ENCODE peak calls at places on chromosomes 12 and 14, in seven cellular contexts. H is CD8-positive, alpha-beta T cell; T is lower lobe of right lung; K is tibial artery; O is GM06990; I is HCT116; N is natural killer cell. E is an unnamed sample.

GRCh38 chr12:29160230-29160629 is 11.2 kb downstream of the FAR2 start:
- DNase-seq in H (no peak), T (no peak), K (no peak), O (no peak), I (no peak), N (no peak), E (no peak)

GRCh38 chr12:29961231-29961630 is 177.5 kb upstream of the TMTC1 start:
- DNase-seq in H (no peak), T (no peak), K (no peak), O (no peak), I (no peak), N (no peak), E (no peak)

GRCh38 chr14:55316528-55316927 is 45.3 kb downstream of the FBXO34 start:
- DNase-seq in H (no peak), T (no peak), K (no peak), O (no peak), I (no peak), N (no peak), E (no peak)

GRCh38 chr14:22780105-22780679 is 13.7 kb downstream of the OXA1L start:
- DNase-seq in H (no peak), T (no peak), K (no peak), O (no peak), I (no peak), N (no peak), E (no peak)

GRCh38 chr12:38144601-38145436 is 171.8 kb upstream of the ALG10B start:
- DNase-seq in H (no peak), T (no peak), K (no peak), O (no peak), I (no peak), N (no peak), E (no peak)

GRCh38 chr14:74697543-74697942 is 15.3 kb downstream of the AREL1 start:
- DNase-seq in H (no peak), T (no peak), K (no peak), O (no peak), I (no peak), N (no peak), E (no peak)

GRCh38 chr14:49363926-49364751 is 222.0 kb downstream of the RPS29 start:
- DNase-seq in H (no peak), T (no peak), K (no peak), O (no peak), I (no peak), N (no peak), E (no peak)

GRCh38 chr12:95633049-95633545 is 81.8 kb upstream of the USP44 start:
- DNase-seq in H (no peak), T (peak), K (peak), O (no peak), I (peak), N (no peak), E (no peak)

GRCh38 chr12:23399402-23399933 is 550.0 kb downstream of the SOX5 start:
- DNase-seq in H (no peak), T (no peak), K (no peak), O (no peak), I (no peak), N (no peak), E (no peak)

GRCh38 chr14:92263681-92264080 is 59.3 kb upstream of the SLC24A4 start:
- DNase-seq in H (no peak), T (no peak), K (no peak), O (no peak), I (no peak), N (no peak), E (no peak)

GRCh38 chr12:75130811-75131210 is 78.8 kb downstream of the KCNC2 start:
- DNase-seq in H (no peak), T (no peak), K (no peak), O (no peak), I (no peak), N (no peak), E (no peak)

GRCh38 chr12:109760031-109760929 is 46.7 kb downstream of the FAM222A start:
- DNase-seq in H (peak), T (peak), K (peak), O (no peak), I (no peak), N (peak), E (no peak)

GRCh38 chr14:80428171-80428570 is 216.9 kb upstream of the DIO2 start:
- DNase-seq in H (no peak), T (no peak), K (no peak), O (no peak), I (no peak), N (no peak), E (no peak)

GRCh38 chr14:95531473-95531872 is 3.4 kb upstream of the GLRX5 start:
- DNase-seq in H (no peak), T (no peak), K (no peak), O (no peak), I (no peak), N (no peak), E (no peak)

GRCh38 chr12:70648831-70649230 is 11.6 kb upstream of the PTPRB start:
- DNase-seq in H (no peak), T (no peak), K (no peak), O (no peak), I (no peak), N (no peak), E (no peak)

GRCh38 chr12:17371491-17372290 is 718.3 kb downstream of the RERGL start:
- DNase-seq in H (no peak), T (no peak), K (no peak), O (no peak), I (no peak), N (no peak), E (no peak)

GRCh38 chr12:562634-563033 is 100.6 kb downstream of the NINJ2 start:
- DNase-seq in H (no peak), T (no peak), K (no peak), O (no peak), I (no peak), N (no peak), E (no peak)

DNA sequence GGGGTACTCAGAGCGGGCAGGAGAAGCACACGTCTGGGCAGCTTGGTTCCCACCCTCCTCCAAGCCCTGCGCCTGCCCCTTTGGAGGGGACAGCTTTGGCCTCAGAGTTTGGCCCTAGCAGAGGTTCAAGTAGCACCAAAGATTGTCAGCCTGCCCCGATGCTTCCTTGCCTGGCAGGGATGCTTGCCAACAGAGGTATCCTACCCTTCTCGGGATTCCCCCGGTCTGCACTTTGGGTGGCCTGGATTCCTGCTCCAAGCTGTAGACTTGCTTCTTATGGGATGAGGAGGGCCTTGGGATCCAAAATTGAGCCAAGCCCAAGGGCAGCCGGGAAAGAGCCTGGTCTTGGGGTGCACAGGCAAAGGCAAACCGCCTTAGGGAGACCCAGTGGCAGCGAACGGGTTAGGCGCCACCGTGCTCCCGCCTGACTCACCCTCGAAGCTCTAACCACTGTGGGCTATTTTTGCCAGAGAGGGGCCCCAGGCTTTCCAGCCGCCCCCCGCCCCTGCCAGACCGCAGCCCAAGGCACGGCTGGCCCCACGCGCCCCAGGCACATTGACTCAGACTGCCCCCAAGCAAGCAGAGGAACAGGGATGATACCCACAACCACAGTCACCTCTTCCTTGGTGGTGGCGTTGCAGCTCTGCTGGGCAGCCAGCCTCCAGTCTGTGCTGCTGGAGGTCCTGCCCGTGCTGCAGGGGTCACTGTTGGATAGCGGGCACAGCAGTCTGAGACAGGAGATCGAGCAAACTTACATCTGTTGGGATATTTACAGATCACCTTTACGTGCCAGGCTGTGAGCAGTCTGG is 882 bp upstream of the WNT10B start:
- DNase-seq in H (no peak), T (no peak), K (no peak), O (no peak), I (no peak), N (peak), E (no peak)
- TF ChIP-seq CTCF in H (no peak), T (no peak), K (no peak), O (peak), I (no peak), N (no peak), E (no peak)

DNA sequence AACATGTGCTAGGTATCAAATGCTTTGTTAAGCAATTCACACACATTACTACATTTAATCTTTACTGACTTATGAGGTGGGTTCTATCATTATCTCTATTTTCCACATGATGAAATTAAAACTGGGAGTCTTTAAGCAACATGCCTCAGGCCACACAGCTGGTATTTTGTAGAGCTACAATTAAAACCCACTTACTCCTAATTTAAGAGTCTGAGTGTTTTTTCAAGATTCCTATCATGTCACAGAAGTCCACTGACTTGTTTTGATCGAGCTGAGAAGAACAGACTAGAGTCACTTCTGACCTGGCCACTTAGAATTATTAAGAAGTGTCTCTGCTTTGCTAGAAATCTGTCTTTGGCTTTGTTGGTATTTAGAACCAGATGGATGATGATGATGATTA is 670.7 kb downstream of the NRXN3 start:
- DNase-seq in H (no peak), T (no peak), K (no peak), O (no peak), I (no peak), N (no peak), E (no peak)
- TF ChIP-seq CTCF in H (no peak), T (no peak), K (no peak), O (no peak), I (no peak), N (no peak), E (no peak)

DNA sequence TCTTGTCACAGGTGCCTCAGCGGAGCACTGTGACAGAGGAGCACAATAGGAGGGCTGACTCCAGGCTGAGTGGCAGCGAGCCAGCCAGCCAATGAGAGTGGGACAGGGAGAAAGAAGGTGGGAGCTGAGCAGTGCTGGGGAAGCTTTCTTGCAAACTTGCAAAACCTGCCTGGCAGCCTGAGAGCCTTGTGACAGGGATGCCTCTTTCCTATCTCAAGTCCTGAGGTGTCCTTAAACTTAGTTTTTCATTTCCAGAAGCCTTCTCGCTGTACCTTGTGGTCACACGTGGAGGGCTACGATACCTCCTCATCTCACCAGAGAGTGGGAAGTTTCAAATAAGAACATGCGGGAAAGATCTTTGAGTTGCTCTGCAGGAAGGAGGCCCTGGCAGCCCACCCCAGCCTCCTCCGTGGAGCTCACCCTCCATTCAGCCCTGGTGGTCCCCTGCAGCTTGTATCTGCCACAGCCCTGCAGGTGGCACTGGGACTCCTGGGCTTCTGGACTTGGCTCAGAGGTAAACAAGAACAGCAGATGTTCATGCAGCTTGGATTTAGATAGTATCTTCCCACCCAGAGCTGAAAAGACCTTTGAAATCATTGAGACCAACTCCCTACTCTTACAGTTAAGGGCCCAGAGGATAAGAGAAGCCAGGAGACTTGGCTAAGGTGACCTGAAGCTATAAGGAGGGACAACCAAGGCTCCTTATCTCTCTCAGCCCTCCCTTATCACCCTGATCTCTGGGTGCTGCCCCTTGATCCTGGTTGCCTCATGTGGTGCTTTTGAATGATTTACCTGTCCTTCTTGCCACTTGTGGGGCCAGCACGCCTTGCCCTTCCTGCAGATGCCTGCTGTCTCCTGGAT is 153.5 kb upstream of the MAX start:
- DNase-seq in H (no peak), T (peak), K (no peak), O (no peak), I (peak), N (no peak), E (no peak)
- TF ChIP-seq CTCF in H (no peak), T (no peak), K (no peak), O (peak), I (peak), N (no peak), E (no peak)

DNA sequence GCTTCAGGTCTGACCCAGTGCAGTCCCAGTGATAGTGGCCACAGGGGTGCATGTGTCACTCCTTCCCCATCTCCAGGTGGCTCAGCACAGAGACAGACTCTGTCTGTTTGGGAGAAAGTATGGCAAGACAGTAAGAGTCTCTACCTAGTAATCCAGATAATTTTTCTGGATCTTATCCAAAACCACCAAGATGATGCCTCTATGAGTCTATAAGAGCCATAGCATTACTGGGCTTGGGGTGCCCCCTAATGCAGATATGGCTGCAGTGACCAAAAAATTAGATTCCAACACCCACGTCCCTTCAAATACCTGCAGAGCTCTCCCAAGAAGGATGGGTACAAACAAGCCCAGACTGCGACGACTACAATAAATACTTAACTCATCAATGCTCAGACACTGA is 123.8 kb downstream of the GRIP1 start:
- DNase-seq in H (no peak), T (no peak), K (no peak), O (no peak), I (no peak), N (no peak), E (no peak)
- TF ChIP-seq CTCF in H (no peak), T (no peak), K (no peak), O (no peak), I (no peak), N (no peak), E (no peak)

GRCh38 chr14:90382491-90383125 is 14.2 kb upstream of the CALM1 start:
- DNase-seq in H (peak), T (peak), K (peak), O (no peak), I (peak), N (peak), E (no peak)

GRCh38 chr14:90381999-90382451 is 14.8 kb upstream of the CALM1 start:
- DNase-seq in H (peak), T (peak), K (peak), O (no peak), I (no peak), N (no peak), E (no peak)

GRCh38 chr14:90383731-90384542 is 12.9 kb upstream of the CALM1 start:
- DNase-seq in H (peak), T (peak), K (peak), O (peak), I (no peak), N (peak), E (no peak)

GRCh38 chr14:90384543-90384911 is 12.3 kb upstream of the CALM1 start:
- DNase-seq in H (no peak), T (no peak), K (no peak), O (no peak), I (no peak), N (no peak), E (no peak)

DNA sequence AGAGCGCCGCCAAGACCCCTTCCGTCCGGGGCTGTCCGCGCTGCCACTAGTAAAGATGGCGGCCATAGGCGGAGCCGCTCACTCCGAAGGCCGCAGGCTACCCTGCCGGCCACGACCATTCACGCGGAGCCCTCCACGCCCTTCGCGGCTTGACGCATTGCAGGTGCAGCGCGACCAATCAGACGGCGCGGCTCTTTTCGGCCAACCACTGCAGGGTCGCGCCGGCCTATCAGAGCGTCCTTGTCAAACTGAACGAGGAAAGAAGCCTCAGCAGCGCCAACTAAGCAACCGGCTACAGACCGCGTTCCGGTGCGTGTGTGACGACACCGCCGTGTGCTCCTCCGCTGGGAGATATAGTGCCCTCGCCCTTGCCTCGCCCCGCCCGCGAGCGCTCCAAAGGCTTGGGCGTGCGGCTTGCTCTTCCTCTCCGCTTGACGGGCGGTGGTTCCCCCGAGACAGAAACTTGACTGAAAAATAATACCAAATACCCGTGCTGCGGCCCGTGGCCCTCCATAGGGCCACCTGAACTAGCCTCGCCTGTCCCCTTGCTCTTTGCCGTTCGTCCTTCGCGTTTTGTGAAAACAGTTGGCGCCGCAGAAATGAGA is 13.6 kb upstream of the CALM1 start:
- DNase-seq in H (peak), T (peak), K (peak), O (peak), I (peak), N (peak), E (peak)
- TF ChIP-seq CTCF in H (no peak), T (peak), K (peak), O (peak), I (no peak), N (no peak), E (no peak)

GRCh38 chr12:48819986-48820385 is 1.7 kb downstream of the CACNB3 start:
- DNase-seq in H (no peak), T (no peak), K (no peak), O (no peak), I (no peak), N (no peak), E (no peak)

GRCh38 chr12:48820406-48820805 is 2.1 kb downstream of the CACNB3 start:
- DNase-seq in H (no peak), T (no peak), K (no peak), O (no peak), I (no peak), N (no peak), E (no peak)

GRCh38 chr12:48817957-48818830 is at the start of gene CACNB3:
- DNase-seq in H (peak), T (peak), K (peak), O (peak), I (no peak), N (peak), E (peak)

GRCh38 chr12:48816148-48816854 is 2.0 kb upstream of the CACNB3 start:
- DNase-seq in H (no peak), T (no peak), K (no peak), O (no peak), I (no peak), N (no peak), E (no peak)

GRCh38 chr12:48818831-48819590 is 715 bp downstream of the CACNB3 start:
- DNase-seq in H (peak), T (no peak), K (no peak), O (no peak), I (no peak), N (no peak), E (no peak)
- TF ChIP-seq CTCF in H (no peak), T (peak), K (no peak), O (peak), I (peak), N (no peak), E (peak)

GRCh38 chr12:43284441-43284840 is 267.6 kb downstream of the ADAMTS20 start:
- DNase-seq in H (no peak), T (no peak), K (no peak), O (no peak), I (no peak), N (no peak), E (no peak)

GRCh38 chr12:43283206-43283605 is 268.8 kb downstream of the ADAMTS20 start:
- DNase-seq in H (no peak), T (no peak), K (no peak), O (no peak), I (no peak), N (no peak), E (no peak)

GRCh38 chr12:43285248-43285647 is 266.8 kb downstream of the ADAMTS20 start:
- DNase-seq in H (no peak), T (no peak), K (no peak), O (peak), I (no peak), N (no peak), E (no peak)

GRCh38 chr12:43281563-43281962 is 270.4 kb downstream of the ADAMTS20 start:
- DNase-seq in H (no peak), T (no peak), K (no peak), O (no peak), I (no peak), N (no peak), E (no peak)

GRCh38 chr12:43282106-43282505 is 269.9 kb downstream of the ADAMTS20 start:
- DNase-seq in H (no peak), T (no peak), K (no peak), O (no peak), I (peak), N (no peak), E (no peak)
- TF ChIP-seq CTCF in H (no peak), T (peak), K (no peak), O (peak), I (no peak), N (no peak), E (peak)